ENCODE peak calls at places on chromosomes 3 and 15, in seven cellular contexts. W is CD8-positive, alpha-beta memory T cell; R is neuronal stem cell; Q is pancreas; D is right cardiac atrium; T is psoas muscle; K is Peyer's patch. A is an unnamed sample.

GRCh38 chr3:123694377-123695147 is 109.7 kb upstream of the HACD2 start:
- DNase-seq in W (no peak), R (no peak), Q (no peak), D (no peak), T (no peak), K (no peak), A (no peak)

GRCh38 chr3:16303037-16303436 is 38.0 kb downstream of the OXNAD1 start:
- DNase-seq in W (no peak), R (no peak), Q (no peak), D (no peak), T (no peak), K (no peak), A (no peak)

GRCh38 chr15:74531144-74531811 is 9.7 kb upstream of the ARID3B start:
- DNase-seq in W (no peak), R (no peak), Q (no peak), D (no peak), T (no peak), K (no peak), A (no peak)

GRCh38 chr15:79459666-79460065 is 27.5 kb downstream of the MINAR1 start:
- DNase-seq in W (no peak), R (no peak), Q (no peak), D (no peak), T (no peak), K (no peak), A (no peak)

GRCh38 chr3:79767953-79768282 is at the start of gene ROBO1:
- DNase-seq in W (no peak), R (peak; percentile 27), Q (no peak), D (no peak), T (no peak), K (no peak), A (no peak)

GRCh38 chr3:123350971-123351370 is 97.9 kb downstream of the ADCY5 start:
- DNase-seq in W (no peak), R (no peak), Q (no peak), D (peak; percentile 26), T (no peak), K (no peak), A (no peak)

GRCh38 chr3:46898321-46899150 is 21.0 kb downstream of the PTH1R start:
- DNase-seq in W (no peak), R (no peak), Q (no peak), D (peak; percentile 56), T (peak; percentile 82), K (no peak), A (no peak)

GRCh38 chr3:153250450-153250849 is 88.4 kb downstream of the RAP2B start:
- DNase-seq in W (no peak), R (no peak), Q (no peak), D (no peak), T (no peak), K (no peak), A (no peak)

GRCh38 chr15:51365417-51365816 is 24.0 kb downstream of the GLDN start:
- DNase-seq in W (no peak), R (no peak), Q (no peak), D (no peak), T (no peak), K (no peak), A (no peak)

GRCh38 chr3:79930196-79930595 is 162.4 kb upstream of the ROBO1 start:
- DNase-seq in W (no peak), R (no peak), Q (no peak), D (no peak), T (no peak), K (no peak), A (peak; percentile 59)

GRCh38 chr15:56871867-56872266 is 46.6 kb upstream of the TCF12 start:
- DNase-seq in W (no peak), R (no peak), Q (no peak), D (no peak), T (no peak), K (no peak), A (no peak)

GRCh38 chr15:85024003-85024402 is 42.3 kb downstream of the PDE8A start:
- DNase-seq in W (no peak), R (no peak), Q (no peak), D (no peak), T (no peak), K (no peak), A (no peak)
- H3K4me1 ChIP-seq in W (peaks cover 20% of the 10 kb centered on the region), R (no peaks in the 10 kb centered on the region), Q (peaks cover 44% of the 10 kb centered on the region), D (peaks cover 17% of the 10 kb centered on the region), T (peaks cover 31% of the 10 kb centered on the region), K (no peaks in the 10 kb centered on the region), A (peaks cover 29% of the 10 kb centered on the region)

GRCh38 chr3:116897382-116897781 is 187.8 kb downstream of the TUSC7 start:
- DNase-seq in W (no peak), R (no peak), Q (no peak), D (no peak), T (no peak), K (no peak), A (no peak)

GRCh38 chr3:116896116-116896515 is 186.5 kb downstream of the TUSC7 start:
- DNase-seq in W (no peak), R (no peak), Q (no peak), D (no peak), T (no peak), K (no peak), A (no peak)
- H3K4me3 ChIP-seq in W (no peak overlapping the region), R (no peak overlapping the region), Q (no peak overlapping the region), D (no peak overlapping the region), T (no peak overlapping the region), K (no peak overlapping the region), A (no peak overlapping the region)

GRCh38 chr15:28947241-28947674 is 61.5 kb downstream of the APBA2 start:
- DNase-seq in W (no peak), R (no peak), Q (no peak), D (no peak), T (no peak), K (peak; percentile 29), A (no peak)
- H3K27ac ChIP-seq in W (no peak overlapping the region), R (no peak overlapping the region), Q (no peak overlapping the region), D (no peak overlapping the region), T (no peak overlapping the region), K (peak overlapping the region; percentile 6), A (no peak overlapping the region)

GRCh38 chr3:11197471-11197870 is 43.2 kb downstream of the HRH1 start:
- DNase-seq in W (no peak), R (no peak), Q (no peak), D (no peak), T (no peak), K (no peak), A (no peak)
- H3K4me1 ChIP-seq in W (no peaks in the 10 kb centered on the region), R (peaks cover 3% of the 10 kb centered on the region), Q (no peaks in the 10 kb centered on the region), D (no peaks in the 10 kb centered on the region), T (peaks cover 12% of the 10 kb centered on the region), K (no peaks in the 10 kb centered on the region), A (peaks cover 3% of the 10 kb centered on the region)

GRCh38 chr15:58331562-58331902 is 100.3 kb upstream of the LIPC start:
- DNase-seq in W (no peak), R (no peak), Q (no peak), D (no peak), T (no peak), K (no peak), A (no peak)
- H3K4me3 ChIP-seq in W (no peak overlapping the region), R (no peak overlapping the region), Q (no peak overlapping the region), D (no peak overlapping the region), T (peak overlapping the region; percentile 2), K (no peak overlapping the region), A (no peak overlapping the region)

GRCh38 chr3:48125886-48126622 is 62.2 kb downstream of the CDC25A start:
- DNase-seq in W (no peak), R (no peak), Q (no peak), D (no peak), T (no peak), K (no peak), A (no peak)

GRCh38 chr3:48130321-48130881 is 57.8 kb downstream of the CDC25A start:
- DNase-seq in W (no peak), R (no peak), Q (peak; percentile 24), D (peak; percentile 95), T (peak; percentile 84), K (peak; percentile 54), A (no peak)

GRCh38 chr3:48129921-48130320 is 58.3 kb downstream of the CDC25A start:
- DNase-seq in W (no peak), R (no peak), Q (no peak), D (no peak), T (no peak), K (no peak), A (no peak)

GRCh38 chr3:48125026-48125704 is 63.1 kb downstream of the CDC25A start:
- DNase-seq in W (no peak), R (no peak), Q (peak; percentile 22), D (no peak), T (no peak), K (no peak), A (no peak)

GRCh38 chr3:48128779-48129178 is 59.4 kb downstream of the CDC25A start:
- DNase-seq in W (no peak), R (no peak), Q (no peak), D (no peak), T (no peak), K (no peak), A (no peak)
- H3K27ac ChIP-seq in W (no peak overlapping the region), R (no peak overlapping the region), Q (no peak overlapping the region), D (no peak overlapping the region), T (no peak overlapping the region), K (no peak overlapping the region), A (no peak overlapping the region)

GRCh38 chr15:71288348-71288955 is 173.2 kb downstream of the THSD4 start:
- DNase-seq in W (no peak), R (no peak), Q (no peak), D (no peak), T (no peak), K (no peak), A (no peak)
- H3K4me1 ChIP-seq in W (peaks cover 14% of the 10 kb centered on the region), R (no peaks in the 10 kb centered on the region), Q (no peaks in the 10 kb centered on the region), D (no peaks in the 10 kb centered on the region), T (no peaks in the 10 kb centered on the region), K (no peaks in the 10 kb centered on the region), A (no peaks in the 10 kb centered on the region)

GRCh38 chr3:197031315-197032285 is 2.0 kb upstream of the MELTF start:
- DNase-seq in W (no peak), R (no peak), Q (no peak), D (peak; percentile 76), T (peak; percentile 79), K (peak; percentile 92), A (peak; percentile 69)

GRCh38 chr3:197027896-197028710 is 1.5 kb downstream of the MELTF start:
- DNase-seq in W (no peak), R (no peak), Q (no peak), D (peak; percentile 66), T (no peak), K (peak; percentile 46), A (no peak)

GRCh38 chr3:197028711-197029510 is 706 bp downstream of the MELTF start:
- DNase-seq in W (peak; percentile 16), R (no peak), Q (no peak), D (peak; percentile 59), T (no peak), K (peak; percentile 62), A (no peak)

GRCh38 chr3:197030379-197031314 is 1.0 kb upstream of the MELTF start:
- DNase-seq in W (no peak), R (no peak), Q (no peak), D (peak; percentile 80), T (no peak), K (peak; percentile 28), A (no peak)

GRCh38 chr3:197029511-197030167 is at the start of gene MELTF:
- DNase-seq in W (peak; percentile 62), R (peak; percentile 76), Q (peak; percentile 63), D (peak; percentile 85), T (peak; percentile 79), K (peak; percentile 85), A (peak; percentile 93)
- H3K4me3 ChIP-seq in W (peak within 1 kb of the TSS; percentile 43), R (peak within 1 kb of the TSS; percentile 84), Q (peak within 1 kb of the TSS; percentile 64), D (peak within 1 kb of the TSS; percentile 43), T (peak within 1 kb of the TSS; percentile 57), K (peak within 1 kb of the TSS; percentile 62), A (peak within 1 kb of the TSS; percentile 59)